ENCODE peak calls at places on chromosomes 5 and 9, in six cellular contexts. One of them, this sample, is unnamed.

GRCh38 chr5:6766558-6767191 is 53.4 kb downstream of the TENT4A start:
- DNase-seq in WTC11: no peak
- DNase-seq in keratinocyte: peak; percentile 89
- DNase-seq in mammary epithelial cell: peak; percentile 92
- DNase-seq in GM23248: peak; percentile 78
- DNase-seq in GM04504: peak; percentile 65
- DNase-seq in this sample: peak; percentile 89

GRCh38 chr9:128214571-128215490 is 11.7 kb downstream of the DNM1 start:
- DNase-seq in WTC11: no peak
- DNase-seq in keratinocyte: no peak
- DNase-seq in mammary epithelial cell: no peak
- DNase-seq in GM23248: peak; percentile 51
- DNase-seq in GM04504: no peak
- DNase-seq in this sample: no peak

GRCh38 chr5:160419458-160420330 is 813 bp upstream of the SLU7 start:
- DNase-seq in WTC11: no peak
- DNase-seq in keratinocyte: no peak
- DNase-seq in mammary epithelial cell: no peak
- DNase-seq in GM23248: peak; percentile 23
- DNase-seq in GM04504: no peak
- DNase-seq in this sample: no peak

GRCh38 chr9:32580631-32581300 is 7.8 kb upstream of the NDUFB6 start:
- DNase-seq in WTC11: no peak
- DNase-seq in keratinocyte: no peak
- DNase-seq in mammary epithelial cell: no peak
- DNase-seq in GM23248: no peak
- DNase-seq in GM04504: no peak
- DNase-seq in this sample: peak; percentile 19

GRCh38 chr5:76641514-76642120 is 18.4 kb upstream of the F2RL2 start:
- DNase-seq in WTC11: peak; percentile 75
- DNase-seq in keratinocyte: no peak
- DNase-seq in mammary epithelial cell: peak; percentile 41
- DNase-seq in GM23248: peak; percentile 74
- DNase-seq in GM04504: peak; percentile 22
- DNase-seq in this sample: peak; percentile 72

GRCh38 chr9:131274674-131275331 is 1.5 kb downstream of the FAM78A start:
- DNase-seq in WTC11: no peak
- DNase-seq in keratinocyte: no peak
- DNase-seq in mammary epithelial cell: no peak
- DNase-seq in GM23248: no peak
- DNase-seq in GM04504: no peak
- DNase-seq in this sample: no peak

GRCh38 chr9:111003182-111003581 is 35.1 kb downstream of the LPAR1 start:
- DNase-seq in WTC11: no peak
- DNase-seq in keratinocyte: no peak
- DNase-seq in mammary epithelial cell: no peak
- DNase-seq in GM23248: no peak
- DNase-seq in GM04504: no peak
- DNase-seq in this sample: no peak

GRCh38 chr9:126516936-126517750 is 96.6 kb upstream of the LMX1B start:
- DNase-seq in WTC11: peak; percentile 58
- DNase-seq in keratinocyte: no peak
- DNase-seq in mammary epithelial cell: peak; percentile 81
- DNase-seq in GM23248: peak; percentile 94
- DNase-seq in GM04504: peak; percentile 69
- DNase-seq in this sample: peak; percentile 59

GRCh38 chr9:90010793-90011192 is 406.0 kb downstream of the GADD45G start:
- DNase-seq in WTC11: no peak
- DNase-seq in keratinocyte: no peak
- DNase-seq in mammary epithelial cell: no peak
- DNase-seq in GM23248: no peak
- DNase-seq in GM04504: no peak
- DNase-seq in this sample: no peak

GRCh38 chr5:40238066-40238745 is 441.5 kb upstream of the PTGER4 start:
- DNase-seq in WTC11: no peak
- DNase-seq in keratinocyte: no peak
- DNase-seq in mammary epithelial cell: no peak
- DNase-seq in GM23248: peak; percentile 38
- DNase-seq in GM04504: no peak
- DNase-seq in this sample: peak; percentile 28

GRCh38 chr9:107613314-107613713 is 123.7 kb upstream of the KLF4 start:
- DNase-seq in WTC11: no peak
- DNase-seq in keratinocyte: no peak
- DNase-seq in mammary epithelial cell: no peak
- DNase-seq in GM23248: no peak
- DNase-seq in GM04504: no peak
- DNase-seq in this sample: no peak

GRCh38 chr9:19618816-19619215 is 170.0 kb downstream of the SLC24A2 start:
- DNase-seq in WTC11: no peak
- DNase-seq in keratinocyte: no peak
- DNase-seq in mammary epithelial cell: no peak
- DNase-seq in GM23248: no peak
- DNase-seq in GM04504: no peak
- DNase-seq in this sample: no peak

GRCh38 chr5:10663531-10664183 is 97.4 kb downstream of the DAP start:
- DNase-seq in WTC11: no peak
- DNase-seq in keratinocyte: no peak
- DNase-seq in mammary epithelial cell: no peak
- DNase-seq in GM23248: peak; percentile 53
- DNase-seq in GM04504: no peak
- DNase-seq in this sample: peak; percentile 59

GRCh38 chr5:127988149-127988755 is 95.3 kb upstream of the SLC12A2 start:
- DNase-seq in WTC11: no peak
- DNase-seq in keratinocyte: peak; percentile 42
- DNase-seq in mammary epithelial cell: peak; percentile 81
- DNase-seq in GM23248: peak; percentile 72
- DNase-seq in GM04504: peak; percentile 68
- DNase-seq in this sample: peak; percentile 80

GRCh38 chr9:121360975-121361374 is 9.1 kb downstream of the STOM start:
- DNase-seq in WTC11: no peak
- DNase-seq in keratinocyte: no peak
- DNase-seq in mammary epithelial cell: peak; percentile 51
- DNase-seq in GM23248: peak; percentile 94
- DNase-seq in GM04504: peak; percentile 77
- DNase-seq in this sample: peak; percentile 90

This sample was measured in renal cortical epithelial cell.